ENCODE peak calls at places on chromosomes 5 and 9, in seven cellular contexts. One of them, this sample, is unnamed.

GRCh38 chr5:80140496-80140895 is 105.3 kb downstream of the THBS4 start:
- DNase-seq in sigmoid colon: no peak
- DNase-seq in ascending aorta: no peak
- DNase-seq in suprapubic skin: no peak
- DNase-seq in left lung: no peak
- DNase-seq in WERI-Rb-1: no peak
- DNase-seq in BJ: no peak
- DNase-seq in this sample: no peak

GRCh38 chr9:93600504-93600903 is 24.1 kb downstream of the PHF2 start:
- DNase-seq in sigmoid colon: no peak
- DNase-seq in ascending aorta: peak
- DNase-seq in suprapubic skin: no peak
- DNase-seq in left lung: no peak
- DNase-seq in WERI-Rb-1: peak
- DNase-seq in BJ: no peak
- DNase-seq in this sample: no peak

GRCh38 chr5:90410178-90410762 is 714 bp upstream of the CETN3 start:
- DNase-seq in sigmoid colon: no peak
- DNase-seq in ascending aorta: no peak
- DNase-seq in suprapubic skin: no peak
- DNase-seq in left lung: no peak
- DNase-seq in WERI-Rb-1: no peak
- DNase-seq in BJ: no peak
- DNase-seq in this sample: no peak

GRCh38 chr9:89149726-89150125 is 28.9 kb downstream of the SHC3 start:
- DNase-seq in sigmoid colon: no peak
- DNase-seq in ascending aorta: no peak
- DNase-seq in suprapubic skin: no peak
- DNase-seq in left lung: no peak
- DNase-seq in WERI-Rb-1: no peak
- DNase-seq in BJ: peak
- DNase-seq in this sample: no peak

GRCh38 chr9:35664531-35665470 is at the start of gene ARHGEF39:
- DNase-seq in sigmoid colon: peak
- DNase-seq in ascending aorta: peak
- DNase-seq in suprapubic skin: peak
- DNase-seq in left lung: peak
- DNase-seq in WERI-Rb-1: peak
- DNase-seq in BJ: no peak
- DNase-seq in this sample: no peak

GRCh38 chr9:124040935-124041816 is 29.6 kb downstream of the LHX2 start:
- DNase-seq in sigmoid colon: no peak
- DNase-seq in ascending aorta: no peak
- DNase-seq in suprapubic skin: no peak
- DNase-seq in left lung: no peak
- DNase-seq in WERI-Rb-1: peak
- DNase-seq in BJ: no peak
- DNase-seq in this sample: no peak

GRCh38 chr9:120531683-120532300 is 48.2 kb downstream of the CDK5RAP2 start:
- DNase-seq in sigmoid colon: no peak
- DNase-seq in ascending aorta: no peak
- DNase-seq in suprapubic skin: no peak
- DNase-seq in left lung: no peak
- DNase-seq in WERI-Rb-1: peak
- DNase-seq in BJ: no peak
- DNase-seq in this sample: no peak

GRCh38 chr5:165258188-165258855 is 1752.9 kb downstream of the MAT2B start:
- DNase-seq in sigmoid colon: no peak
- DNase-seq in ascending aorta: no peak
- DNase-seq in suprapubic skin: no peak
- DNase-seq in left lung: no peak
- DNase-seq in WERI-Rb-1: peak
- DNase-seq in BJ: no peak
- DNase-seq in this sample: no peak

GRCh38 chr5:671459-672328 is 21.5 kb downstream of the TPPP start:
- DNase-seq in sigmoid colon: peak
- DNase-seq in ascending aorta: peak
- DNase-seq in suprapubic skin: peak
- DNase-seq in left lung: peak
- DNase-seq in WERI-Rb-1: peak
- DNase-seq in BJ: no peak
- DNase-seq in this sample: no peak

GRCh38 chr5:170641589-170642031 is 137.8 kb downstream of the KCNIP1 start:
- DNase-seq in sigmoid colon: peak
- DNase-seq in ascending aorta: no peak
- DNase-seq in suprapubic skin: no peak
- DNase-seq in left lung: no peak
- DNase-seq in WERI-Rb-1: no peak
- DNase-seq in BJ: no peak
- DNase-seq in this sample: no peak

GRCh38 chr5:95901676-95902646 is 59.7 kb downstream of the ELL2 start:
- DNase-seq in sigmoid colon: no peak
- DNase-seq in ascending aorta: no peak
- DNase-seq in suprapubic skin: no peak
- DNase-seq in left lung: no peak
- DNase-seq in WERI-Rb-1: no peak
- DNase-seq in BJ: peak
- DNase-seq in this sample: peak

GRCh38 chr9:70861376-70861775 is 260.0 kb downstream of the TRPM3 start:
- DNase-seq in sigmoid colon: no peak
- DNase-seq in ascending aorta: no peak
- DNase-seq in suprapubic skin: no peak
- DNase-seq in left lung: no peak
- DNase-seq in WERI-Rb-1: no peak
- DNase-seq in BJ: no peak
- DNase-seq in this sample: no peak

GRCh38 chr5:45279109-45279508 is 417.1 kb downstream of the HCN1 start:
- DNase-seq in sigmoid colon: no peak
- DNase-seq in ascending aorta: no peak
- DNase-seq in suprapubic skin: no peak
- DNase-seq in left lung: no peak
- DNase-seq in WERI-Rb-1: no peak
- DNase-seq in BJ: no peak
- DNase-seq in this sample: no peak

GRCh38 chr5:127320032-127320945 is 29.7 kb downstream of the MEGF10 start:
- DNase-seq in sigmoid colon: no peak
- DNase-seq in ascending aorta: no peak
- DNase-seq in suprapubic skin: no peak
- DNase-seq in left lung: no peak
- DNase-seq in WERI-Rb-1: no peak
- DNase-seq in BJ: no peak
- DNase-seq in this sample: no peak

GRCh38 chr9:108880917-108881316 is 18.9 kb downstream of the ACTL7A start:
- DNase-seq in sigmoid colon: no peak
- DNase-seq in ascending aorta: no peak
- DNase-seq in suprapubic skin: no peak
- DNase-seq in left lung: no peak
- DNase-seq in WERI-Rb-1: no peak
- DNase-seq in BJ: no peak
- DNase-seq in this sample: no peak

GRCh38 chr9:104858846-104859245 is 69.1 kb downstream of the ABCA1 start:
- DNase-seq in sigmoid colon: no peak
- DNase-seq in ascending aorta: no peak
- DNase-seq in suprapubic skin: no peak
- DNase-seq in left lung: no peak
- DNase-seq in WERI-Rb-1: no peak
- DNase-seq in BJ: no peak
- DNase-seq in this sample: no peak

GRCh38 chr9:31336391-31336790 is 1048.1 kb upstream of the ACO1 start:
- DNase-seq in sigmoid colon: no peak
- DNase-seq in ascending aorta: no peak
- DNase-seq in suprapubic skin: no peak
- DNase-seq in left lung: no peak
- DNase-seq in WERI-Rb-1: no peak
- DNase-seq in BJ: no peak
- DNase-seq in this sample: no peak

GRCh38 chr5:31238497-31238896 is 45.0 kb downstream of the CDH6 start:
- DNase-seq in sigmoid colon: no peak
- DNase-seq in ascending aorta: no peak
- DNase-seq in suprapubic skin: no peak
- DNase-seq in left lung: no peak
- DNase-seq in WERI-Rb-1: no peak
- DNase-seq in BJ: no peak
- DNase-seq in this sample: no peak

GRCh38 chr9:134172198-134173126 is 8.1 kb upstream of the RNU6ATAC start:
- DNase-seq in sigmoid colon: peak
- DNase-seq in ascending aorta: no peak
- DNase-seq in suprapubic skin: peak
- DNase-seq in left lung: no peak
- DNase-seq in WERI-Rb-1: no peak
- DNase-seq in BJ: no peak
- DNase-seq in this sample: no peak
- TF ChIP-seq CTCF in sigmoid colon: no peak
- TF ChIP-seq CTCF in ascending aorta: no peak
- TF ChIP-seq CTCF in suprapubic skin: no peak
- TF ChIP-seq CTCF in left lung: no peak
- TF ChIP-seq CTCF in WERI-Rb-1: no peak
- TF ChIP-seq CTCF in BJ: no peak
- TF ChIP-seq CTCF in this sample: no peak

GRCh38 chr5:83564069-83564749 is 92.7 kb downstream of the VCAN start:
- DNase-seq in sigmoid colon: no peak
- DNase-seq in ascending aorta: no peak
- DNase-seq in suprapubic skin: no peak
- DNase-seq in left lung: no peak
- DNase-seq in WERI-Rb-1: no peak
- DNase-seq in BJ: no peak
- DNase-seq in this sample: no peak
- TF ChIP-seq CTCF in sigmoid colon: peak
- TF ChIP-seq CTCF in ascending aorta: peak
- TF ChIP-seq CTCF in suprapubic skin: no peak
- TF ChIP-seq CTCF in left lung: peak
- TF ChIP-seq CTCF in WERI-Rb-1: peak
- TF ChIP-seq CTCF in BJ: peak
- TF ChIP-seq CTCF in this sample: peak

DNA sequence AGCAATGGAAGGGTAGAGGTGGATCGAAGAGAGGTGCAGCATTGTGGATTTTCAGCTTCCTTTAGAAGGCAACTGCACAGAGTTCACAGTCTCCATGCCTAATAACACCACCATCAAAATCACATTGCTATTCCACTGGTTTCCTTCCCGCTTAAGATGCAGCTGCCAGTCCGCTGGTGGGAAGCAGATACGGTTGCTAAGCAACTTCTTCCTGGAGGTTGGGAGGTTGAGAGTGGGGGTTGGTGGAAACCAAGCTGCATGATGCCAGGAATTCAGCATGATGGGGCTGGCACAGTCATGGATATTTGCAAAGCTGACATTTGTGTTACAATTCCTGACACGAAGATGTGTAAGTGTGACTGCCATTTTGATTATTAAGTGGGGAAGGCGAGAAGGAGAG is 87.6 kb downstream of the GLDC start:
- DNase-seq in sigmoid colon: no peak
- DNase-seq in ascending aorta: no peak
- DNase-seq in suprapubic skin: no peak
- DNase-seq in left lung: no peak
- DNase-seq in WERI-Rb-1: no peak
- DNase-seq in BJ: no peak
- DNase-seq in this sample: no peak
- TF ChIP-seq CTCF in sigmoid colon: no peak
- TF ChIP-seq CTCF in ascending aorta: no peak
- TF ChIP-seq CTCF in suprapubic skin: no peak
- TF ChIP-seq CTCF in left lung: no peak
- TF ChIP-seq CTCF in WERI-Rb-1: no peak
- TF ChIP-seq CTCF in BJ: no peak
- TF ChIP-seq CTCF in this sample: no peak

GRCh38 chr5:76953551-76954382 is 922 bp downstream of the CRHBP start:
- DNase-seq in sigmoid colon: no peak
- DNase-seq in ascending aorta: no peak
- DNase-seq in suprapubic skin: no peak
- DNase-seq in left lung: no peak
- DNase-seq in WERI-Rb-1: no peak
- DNase-seq in BJ: no peak
- DNase-seq in this sample: no peak
- TF ChIP-seq CTCF in sigmoid colon: no peak
- TF ChIP-seq CTCF in ascending aorta: no peak
- TF ChIP-seq CTCF in suprapubic skin: no peak
- TF ChIP-seq CTCF in left lung: no peak
- TF ChIP-seq CTCF in WERI-Rb-1: peak
- TF ChIP-seq CTCF in BJ: no peak
- TF ChIP-seq CTCF in this sample: no peak

GRCh38 chr5:134851307-134851923 is 5.6 kb downstream of the C5orf24 start:
- DNase-seq in sigmoid colon: no peak
- DNase-seq in ascending aorta: no peak
- DNase-seq in suprapubic skin: no peak
- DNase-seq in left lung: no peak
- DNase-seq in WERI-Rb-1: no peak
- DNase-seq in BJ: no peak
- DNase-seq in this sample: no peak
- TF ChIP-seq CTCF in sigmoid colon: no peak
- TF ChIP-seq CTCF in ascending aorta: peak
- TF ChIP-seq CTCF in suprapubic skin: peak
- TF ChIP-seq CTCF in left lung: no peak
- TF ChIP-seq CTCF in WERI-Rb-1: peak
- TF ChIP-seq CTCF in BJ: peak
- TF ChIP-seq CTCF in this sample: no peak

DNA sequence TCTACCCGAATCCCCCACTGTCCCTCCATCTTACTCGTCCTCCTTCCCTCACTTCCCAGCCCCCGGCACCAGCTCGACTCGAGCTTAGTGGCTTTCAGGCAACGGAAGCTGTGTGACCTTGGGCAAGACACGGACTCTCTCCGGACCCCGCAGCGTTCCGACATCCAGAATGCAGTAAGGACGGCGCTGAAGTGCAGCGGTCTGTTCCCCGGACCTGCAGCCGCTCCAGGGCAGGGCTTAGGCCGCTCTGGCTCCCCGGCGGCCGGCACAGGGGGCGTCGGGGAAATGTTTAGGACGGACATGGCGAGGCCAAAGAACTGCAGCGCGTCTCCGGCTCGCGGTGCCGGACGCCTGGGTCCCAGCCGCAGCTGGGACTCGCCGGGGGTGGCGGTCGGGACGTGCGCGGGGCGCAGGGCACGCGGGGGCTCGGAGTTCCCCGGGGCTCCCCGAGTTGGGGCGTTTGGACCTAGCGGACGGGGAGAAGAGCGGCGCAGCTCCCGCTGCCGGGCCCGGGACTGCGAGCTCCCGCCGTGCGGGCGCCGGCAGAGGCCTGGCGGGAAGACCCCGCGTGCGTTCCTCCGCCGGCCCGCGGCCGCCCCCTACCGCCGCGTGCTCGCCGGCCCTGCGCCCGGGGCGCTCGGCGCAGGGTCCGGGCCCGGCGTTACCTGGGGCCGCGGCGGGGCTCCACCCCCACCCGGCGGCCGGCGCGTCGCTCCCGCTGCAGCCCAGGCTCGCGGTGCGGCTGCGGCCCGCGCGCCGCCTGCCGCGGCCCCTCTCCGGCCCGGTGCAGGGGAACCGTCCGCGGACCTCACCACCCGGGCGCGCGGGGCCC is 5.6 kb upstream of the RNF44 start:
- DNase-seq in sigmoid colon: no peak
- DNase-seq in ascending aorta: no peak
- DNase-seq in suprapubic skin: no peak
- DNase-seq in left lung: no peak
- DNase-seq in WERI-Rb-1: peak
- DNase-seq in BJ: no peak
- DNase-seq in this sample: no peak
- TF ChIP-seq CTCF in sigmoid colon: no peak
- TF ChIP-seq CTCF in ascending aorta: no peak
- TF ChIP-seq CTCF in suprapubic skin: no peak
- TF ChIP-seq CTCF in left lung: no peak
- TF ChIP-seq CTCF in WERI-Rb-1: peak
- TF ChIP-seq CTCF in BJ: no peak
- TF ChIP-seq CTCF in this sample: peak

GRCh38 chr9:136118367-136119258 is at the start of gene TMEM250:
- DNase-seq in sigmoid colon: peak
- DNase-seq in ascending aorta: peak
- DNase-seq in suprapubic skin: peak
- DNase-seq in left lung: peak
- DNase-seq in WERI-Rb-1: peak
- DNase-seq in BJ: peak
- DNase-seq in this sample: peak
- TF ChIP-seq CTCF in sigmoid colon: no peak
- TF ChIP-seq CTCF in ascending aorta: no peak
- TF ChIP-seq CTCF in suprapubic skin: no peak
- TF ChIP-seq CTCF in left lung: peak
- TF ChIP-seq CTCF in WERI-Rb-1: peak
- TF ChIP-seq CTCF in BJ: no peak
- TF ChIP-seq CTCF in this sample: no peak